ENCODE peak calls at places on chromosomes 6 and 20, in ten cellular contexts. B is MM.1S, R is fibroblast of lung, T is PC-9, M is SK-N-SH, W is PC-3, E is hepatocyte, X is GM23248, L is astrocyte, F is GM23338. Z is an unnamed sample.

GRCh38 chr20:13857961-13858360 is 73.1 kb downstream of the NDUFAF5 start:
- DNase-seq in B (no peak), M (no peak), T (no peak), F (no peak), R (no peak), E (no peak), W (no peak), L (no peak), X (peak; percentile 55), Z (no peak)

GRCh38 chr6:16468991-16469615 is 230.7 kb downstream of the GMPR start:
- DNase-seq in M (no peak), T (no peak), W (no peak), L (no peak), E (no peak), R (no peak), X (no peak), B (no peak), F (no peak), Z (no peak)

GRCh38 chr20:46568570-46569129 is 18.2 kb upstream of the OCSTAMP start:
- DNase-seq in L (peak; percentile 36), R (peak; percentile 88), W (peak; percentile 77), T (peak; percentile 72), X (peak; percentile 74), B (no peak), M (peak; percentile 83), F (no peak), E (peak; percentile 84), Z (peak; percentile 72)

GRCh38 chr6:125869427-125869826 is 78.7 kb downstream of the NCOA7 start:
- DNase-seq in F (no peak), T (no peak), E (no peak), L (no peak), B (no peak), R (no peak), W (no peak), M (peak; percentile 4), X (no peak), Z (no peak)

GRCh38 chr20:29318871-29319461 is 1938.5 kb upstream of the DEFB115 start:
- DNase-seq in R (no peak), W (no peak), T (no peak), X (no peak), B (no peak), E (no peak), M (no peak), L (no peak), F (peak; percentile 8), Z (no peak)

GRCh38 chr6:21754891-21755290 is 161.3 kb downstream of the SOX4 start:
- DNase-seq in W (peak; percentile 89), E (peak; percentile 42), B (no peak), T (peak; percentile 66), L (peak; percentile 85), F (no peak), R (peak; percentile 75), M (no peak), X (peak; percentile 26), Z (peak; percentile 71)

GRCh38 chr20:37907330-37907676 is 4.4 kb downstream of the VSTM2L start:
- DNase-seq in R (no peak), X (no peak), F (no peak), W (no peak), M (no peak), B (no peak), L (no peak), E (no peak), T (no peak), Z (no peak)

GRCh38 chr6:364609-365540 is 26.7 kb upstream of the IRF4 start:
- DNase-seq in T (no peak), F (no peak), B (no peak), R (no peak), W (no peak), M (no peak), X (no peak), L (no peak), E (no peak), Z (no peak)

GRCh38 chr6:84652356-84653026 is 111.9 kb downstream of the TBX18 start:
- DNase-seq in E (no peak), M (no peak), T (peak; percentile 23), F (no peak), B (no peak), R (peak; percentile 83), X (peak; percentile 80), L (peak; percentile 92), W (peak; percentile 87), Z (peak; percentile 92)

GRCh38 chr6:53290547-53291510 is 57.9 kb downstream of the ELOVL5 start:
- DNase-seq in W (no peak), T (no peak), B (no peak), F (no peak), R (no peak), L (no peak), E (no peak), M (no peak), X (no peak), Z (no peak)

GRCh38 chr20:36795691-36796090 is 22.1 kb upstream of the DSN1 start:
- DNase-seq in L (no peak), B (no peak), M (no peak), W (no peak), T (no peak), R (no peak), E (no peak), X (no peak), F (no peak), Z (no peak)

GRCh38 chr6:66772785-66773184 is 1065.8 kb upstream of the EYS start:
- DNase-seq in L (peak; percentile 68), E (peak; percentile 21), X (no peak), T (no peak), W (no peak), F (no peak), B (no peak), R (peak; percentile 84), M (no peak), Z (no peak)

DNA sequence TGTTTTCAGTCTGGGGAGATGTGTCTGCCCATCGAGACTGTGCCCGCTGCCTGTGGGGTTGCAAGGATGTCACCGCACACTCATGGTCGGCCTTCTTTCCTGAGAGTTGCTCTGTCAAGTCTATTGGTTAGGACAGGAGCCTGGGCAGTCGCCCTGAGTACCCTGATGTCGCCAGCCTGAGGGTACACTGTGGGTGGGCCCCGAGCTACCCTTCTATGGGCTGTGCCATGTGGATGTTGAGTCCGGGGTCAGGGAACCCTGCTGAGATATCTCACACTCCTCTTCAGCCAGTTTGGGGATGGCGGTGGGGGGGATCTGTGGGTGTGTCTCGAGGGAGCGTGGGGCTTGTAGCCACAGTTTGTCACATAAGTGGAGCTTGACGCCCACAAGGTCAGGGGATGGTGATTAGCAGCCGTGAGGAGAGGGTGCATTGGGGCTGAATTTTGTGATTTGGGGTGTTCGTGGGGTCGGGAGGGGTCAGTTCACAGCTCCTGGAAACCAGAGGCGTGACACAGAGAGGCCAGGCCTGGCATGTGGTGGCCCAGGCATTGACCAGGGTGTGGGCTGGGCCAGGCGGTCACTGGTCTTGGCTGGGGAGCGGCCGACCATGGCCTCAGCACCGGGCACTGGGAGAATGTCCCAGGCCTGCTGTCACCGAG is 1.5 kb upstream of the NPBWR2 start:
- DNase-seq in R (no peak), F (peak; percentile 0), B (no peak), L (no peak), W (no peak), E (no peak), T (no peak), X (no peak), M (no peak), Z (no peak)
- H3K4me2 ChIP-seq in R (no peak overlapping the region), F (no peak overlapping the region), B (no peak overlapping the region), L (no peak overlapping the region), W (no peak overlapping the region), E (no peak overlapping the region), T (no peak overlapping the region), X (no peak overlapping the region), M (no peak overlapping the region), Z (no peak overlapping the region)

DNA sequence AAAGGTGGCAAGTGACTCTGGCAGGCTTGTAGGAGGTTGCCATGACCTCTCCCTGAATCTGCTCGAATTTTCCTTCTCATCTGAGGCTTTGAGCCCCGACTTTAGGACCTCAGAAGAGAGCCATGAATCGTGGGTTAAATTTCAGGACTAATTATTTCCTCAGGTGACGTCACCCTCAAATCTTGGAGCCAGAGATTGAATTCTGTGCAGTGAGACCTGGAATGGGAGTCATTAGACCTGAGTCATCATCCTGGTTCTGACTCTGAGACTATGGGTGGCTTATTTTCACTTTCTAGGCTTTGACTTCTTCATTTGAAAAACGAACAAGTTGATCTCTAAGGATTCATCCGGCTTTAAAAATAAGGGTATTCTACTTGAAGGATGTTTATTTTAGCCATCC is 48.5 kb upstream of the PDYN start:
- DNase-seq in L (peak; percentile 56), T (no peak), M (no peak), R (peak; percentile 1), X (peak; percentile 90), F (no peak), E (no peak), W (peak; percentile 59), B (no peak), Z (peak; percentile 40)
- H3K4me2 ChIP-seq in L (no peak overlapping the region), T (peak overlapping the region; percentile 2), M (no peak overlapping the region), R (no peak overlapping the region), X (peak overlapping the region; percentile 68), F (no peak overlapping the region), E (no peak overlapping the region), W (peak overlapping the region; percentile 11), B (no peak overlapping the region), Z (no peak overlapping the region)

DNA sequence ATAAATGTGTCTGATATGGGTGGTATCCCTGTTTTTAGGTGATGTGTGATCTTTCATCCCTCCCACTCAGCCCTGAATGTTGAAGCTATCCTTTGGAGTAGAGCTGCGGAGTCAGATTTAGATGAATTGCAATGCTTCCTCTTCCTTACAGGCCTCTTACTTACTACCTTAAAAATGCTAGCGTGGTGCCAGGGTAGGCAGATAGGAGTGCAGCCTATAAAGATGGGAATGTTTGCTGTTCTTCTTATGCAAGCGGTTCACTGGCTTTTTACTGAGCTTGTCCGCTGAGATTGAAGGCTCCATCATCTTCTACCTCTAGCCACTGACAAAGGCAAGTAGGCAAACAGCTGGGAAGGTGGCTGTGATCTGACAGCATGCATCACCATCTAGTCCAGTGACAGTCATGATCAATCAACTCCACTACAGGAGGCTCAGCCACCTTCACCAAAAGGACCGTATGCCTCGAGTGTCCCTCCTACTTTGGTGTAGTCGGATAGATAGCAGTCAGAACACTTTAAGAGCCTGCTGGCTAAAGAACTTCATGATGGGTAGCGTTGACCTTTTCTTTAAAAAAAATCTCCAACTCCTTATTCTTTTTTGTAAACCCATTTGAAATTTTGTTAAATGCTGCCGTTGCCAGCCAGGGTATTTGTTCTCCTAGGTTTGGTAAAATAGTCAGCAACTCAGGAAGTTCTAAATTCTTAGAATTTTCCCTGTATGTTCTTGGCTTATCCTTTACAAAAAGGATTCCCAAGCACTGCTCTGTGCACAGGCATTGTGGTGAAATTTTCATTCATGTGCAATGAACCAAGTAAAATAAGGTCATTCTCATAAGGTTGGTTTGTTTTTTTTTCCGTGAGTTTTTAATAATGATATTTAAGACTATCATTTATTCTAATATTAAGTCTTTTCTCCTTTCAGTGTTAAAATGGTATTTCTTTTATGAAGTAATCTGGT is 169.6 kb downstream of the MTHFD1L start:
- DNase-seq in B (no peak), F (no peak), L (peak; percentile 67), M (no peak), E (no peak), W (no peak), X (no peak), T (no peak), R (no peak), Z (no peak)
- H3K4me2 ChIP-seq in B (no peak overlapping the region), F (no peak overlapping the region), L (no peak overlapping the region), M (no peak overlapping the region), E (no peak overlapping the region), W (no peak overlapping the region), X (no peak overlapping the region), T (no peak overlapping the region), R (no peak overlapping the region), Z (no peak overlapping the region)

DNA sequence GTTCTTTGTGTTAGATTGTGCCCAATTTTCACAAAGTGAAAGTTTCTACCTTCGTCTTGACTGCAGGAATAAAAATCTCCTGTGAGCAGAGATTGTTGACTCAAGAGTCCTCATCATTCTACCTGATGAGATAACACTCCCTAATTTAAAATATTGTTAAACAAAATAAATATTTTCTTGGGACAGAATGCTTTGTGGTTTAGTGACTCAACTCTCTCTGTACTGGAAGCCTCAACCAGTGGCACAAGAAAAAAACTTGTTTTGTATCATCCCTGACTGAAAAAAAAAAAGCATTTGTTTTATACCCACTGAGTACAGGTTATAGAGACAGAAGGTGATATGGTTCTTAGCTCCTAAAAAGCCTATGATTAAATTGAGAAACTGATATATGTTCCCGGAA is 78.9 kb downstream of the CRYBG1 start:
- DNase-seq in R (no peak), T (no peak), B (no peak), F (no peak), M (no peak), E (no peak), X (peak; percentile 56), W (peak; percentile 82), L (no peak), Z (no peak)
- H3K4me2 ChIP-seq in R (no peak overlapping the region), T (peak overlapping the region; percentile 79), B (no peak overlapping the region), F (no peak overlapping the region), M (no peak overlapping the region), E (no peak overlapping the region), X (no peak overlapping the region), W (peak overlapping the region; percentile 75), L (no peak overlapping the region), Z (no peak overlapping the region)